ENCODE peak calls at places on chromosomes 4 and X, in nine cellular contexts. Q is hepatocyte, W is PC-3, E is tibial nerve, N is neural progenitor cell, G is astrocyte, T is cardiac muscle cell, H is tibial artery, L is ovary. R is an unnamed sample. For H3K36me3, the result is how much of the 10 kb centered on the place peaks cover.

GRCh38 chr4:91220315-91220714 is 1083.5 kb upstream of the GRID2 start:
- DNase-seq in Q (no peak), W (no peak), E (no peak), N (no peak), G (no peak), T (no peak), H (no peak), L (no peak), R (no peak)

GRCh38 chr4:24978291-24979072 is 52.3 kb downstream of the LGI2 start:
- DNase-seq in Q (no peak), W (no peak), E (no peak), N (no peak), G (no peak), T (no peak), H (no peak), L (no peak), R (no peak)

GRCh38 chr4:75907956-75908355 is 5.7 kb upstream of the PPEF2 start:
- DNase-seq in Q (no peak), W (no peak), E (no peak), N (no peak), G (no peak), T (no peak), H (no peak), L (no peak), R (no peak)

GRCh38 chrX:70183091-70183490 is 5.8 kb downstream of the DGAT2L6 start:
- DNase-seq in Q (no peak), W (peak), E (no peak), N (no peak), G (no peak), T (no peak), H (no peak), L (no peak), R (peak)

GRCh38 chrX:149521438-149521837 is 16.3 kb upstream of the IDS start:
- DNase-seq in Q (no peak), W (no peak), E (no peak), N (no peak), G (no peak), T (no peak), H (no peak), L (no peak), R (no peak)

GRCh38 chr4:151576627-151577026 is 167.7 kb downstream of the FHIP1A start:
- DNase-seq in Q (no peak), W (no peak), E (no peak), N (no peak), G (no peak), T (no peak), H (no peak), L (no peak), R (no peak)

GRCh38 chr4:107330915-107331314 is 294.8 kb upstream of the DKK2 start:
- DNase-seq in Q (no peak), W (no peak), E (no peak), N (no peak), G (no peak), T (no peak), H (no peak), L (no peak), R (no peak)

GRCh38 chr4:121784975-121785374 is 16.1 kb upstream of the EXOSC9 start:
- DNase-seq in Q (no peak), W (peak), E (no peak), N (no peak), G (peak), T (no peak), H (no peak), L (no peak), R (peak)

GRCh38 chrX:79138658-79139241 is 5.7 kb upstream of the GPR174 start:
- DNase-seq in Q (no peak), W (no peak), E (no peak), N (no peak), G (no peak), T (no peak), H (no peak), L (no peak), R (no peak)

GRCh38 chrX:131543774-131544173 is at the start of gene OR13H1:
- DNase-seq in Q (no peak), W (no peak), E (no peak), N (no peak), G (no peak), T (no peak), H (no peak), L (no peak), R (no peak)

GRCh38 chrX:131548994-131549393 is 5.1 kb downstream of the OR13H1 start:
- DNase-seq in Q (no peak), W (no peak), E (no peak), N (no peak), G (no peak), T (no peak), H (no peak), L (no peak), R (no peak)

GRCh38 chrX:131544218-131544617 is 344 bp downstream of the OR13H1 start:
- DNase-seq in Q (no peak), W (no peak), E (no peak), N (no peak), G (no peak), T (no peak), H (no peak), L (no peak), R (no peak)
- TF ChIP-seq CTCF in Q (no peak), W (no peak), E (no peak), N (no peak), G (no peak), T (no peak), H (no peak), L (no peak), R (no peak)

DNA sequence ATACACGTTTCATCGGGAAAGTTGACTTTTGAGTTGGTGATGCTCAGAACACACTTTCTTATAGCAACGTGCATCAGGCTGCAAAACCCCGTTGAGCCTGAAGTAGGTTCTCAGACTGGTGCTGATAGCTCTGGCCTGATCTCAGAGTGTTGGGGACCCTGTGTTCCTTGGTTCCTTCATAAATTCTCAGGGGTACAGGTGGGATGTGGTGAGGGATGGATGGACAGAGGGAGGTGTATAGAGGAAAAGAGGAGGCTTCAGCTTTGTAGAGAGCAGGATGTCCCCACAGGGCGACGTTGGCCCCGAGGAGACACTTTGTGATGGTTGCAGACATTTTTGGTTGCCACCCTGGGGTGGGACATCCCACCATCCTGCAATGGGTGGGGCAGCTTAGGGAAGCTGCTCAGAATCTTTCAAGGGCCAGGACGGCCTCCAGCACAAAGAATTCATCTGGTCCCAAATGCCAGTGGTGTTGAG is 2.5 kb downstream of the CD99 start:
- DNase-seq in Q (no peak), W (no peak), E (no peak), N (no peak), G (no peak), T (no peak), H (no peak), L (no peak), R (no peak)
- H3K4me3 ChIP-seq in Q (no peak), W (no peak), E (no peak), N (no peak), G (peak), T (no peak), H (peak), L (no peak), R (no peak)

GRCh38 chr4:3127129-3127528 is 52.6 kb downstream of the HTT start:
- DNase-seq in Q (no peak), W (no peak), E (no peak), N (no peak), G (no peak), T (no peak), H (no peak), L (no peak), R (no peak)

GRCh38 chr4:3124070-3124767 is 49.7 kb downstream of the HTT start:
- DNase-seq in Q (no peak), W (no peak), E (no peak), N (no peak), G (no peak), T (no peak), H (no peak), L (no peak), R (no peak)

GRCh38 chr4:3130826-3131225 is 56.3 kb downstream of the HTT start:
- DNase-seq in Q (no peak), W (no peak), E (no peak), N (no peak), G (no peak), T (no peak), H (no peak), L (no peak), R (no peak)

GRCh38 chr4:3128976-3129375 is 54.5 kb downstream of the HTT start:
- DNase-seq in Q (no peak), W (no peak), E (no peak), N (no peak), G (peak), T (no peak), H (no peak), L (no peak), R (no peak)

GRCh38 chr4:3128058-3128457 is 53.6 kb downstream of the HTT start:
- DNase-seq in Q (no peak), W (no peak), E (no peak), N (no peak), G (no peak), T (no peak), H (no peak), L (no peak), R (no peak)
- H3K36me3 ChIP-seq in Q (under half), W (under half), E (under half), N (under half), G (under half), T (under half), H (half or more), L (under half), R (under half)

GRCh38 chrX:19334945-19335626 is 8.6 kb upstream of the PDHA1 start:
- DNase-seq in Q (no peak), W (peak), E (no peak), N (peak), G (no peak), T (peak), H (no peak), L (no peak), R (peak)
- TF ChIP-seq CTCF in Q (peak), W (peak), E (no peak), N (peak), G (peak), T (peak), H (no peak), L (no peak), R (no peak)

GRCh38 chrX:24513416-24513815 is 48.3 kb downstream of the PDK3 start:
- DNase-seq in Q (no peak), W (peak), E (no peak), N (no peak), G (no peak), T (no peak), H (no peak), L (no peak), R (peak)
- H3K4me3 ChIP-seq in Q (no peak), W (no peak), E (no peak), N (no peak), G (no peak), T (no peak), H (no peak), L (no peak), R (no peak)

GRCh38 chr4:3239998-3240920 is 8.7 kb upstream of the MSANTD1 start:
- DNase-seq in Q (no peak), W (no peak), E (no peak), N (no peak), G (no peak), T (no peak), H (no peak), L (no peak), R (no peak)
- H3K36me3 ChIP-seq in Q (under half), W (under half), E (under half), N (under half), G (under half), T (under half), H (under half), L (under half), R (under half)

GRCh38 chrX:83469551-83469950 is 38.5 kb upstream of the POU3F4 start:
- DNase-seq in Q (peak), W (peak), E (no peak), N (peak), G (peak), T (peak), H (no peak), L (no peak), R (peak)
- TF ChIP-seq CTCF in Q (peak), W (peak), E (no peak), N (peak), G (peak), T (no peak), H (peak), L (no peak), R (peak)

GRCh38 chr4:152856960-152857359 is 77.2 kb downstream of the ARFIP1 start:
- DNase-seq in Q (no peak), W (no peak), E (no peak), N (no peak), G (no peak), T (no peak), H (no peak), L (no peak), R (no peak)

GRCh38 chr4:152860057-152860456 is 76.1 kb upstream of the FHDC1 start:
- DNase-seq in Q (no peak), W (no peak), E (no peak), N (no peak), G (peak), T (no peak), H (no peak), L (no peak), R (peak)

GRCh38 chr4:152864361-152864760 is 71.8 kb upstream of the FHDC1 start:
- DNase-seq in Q (no peak), W (no peak), E (no peak), N (no peak), G (no peak), T (no peak), H (no peak), L (no peak), R (peak)

GRCh38 chr4:152858934-152859333 is 77.2 kb upstream of the FHDC1 start:
- DNase-seq in Q (no peak), W (no peak), E (no peak), N (no peak), G (no peak), T (no peak), H (no peak), L (no peak), R (no peak)

GRCh38 chr4:152862608-152863007 is 73.5 kb upstream of the FHDC1 start:
- DNase-seq in Q (no peak), W (peak), E (no peak), N (no peak), G (no peak), T (no peak), H (no peak), L (no peak), R (no peak)
- H3K4me3 ChIP-seq in Q (no peak), W (no peak), E (no peak), N (no peak), G (no peak), T (no peak), H (no peak), L (no peak), R (no peak)

DNA sequence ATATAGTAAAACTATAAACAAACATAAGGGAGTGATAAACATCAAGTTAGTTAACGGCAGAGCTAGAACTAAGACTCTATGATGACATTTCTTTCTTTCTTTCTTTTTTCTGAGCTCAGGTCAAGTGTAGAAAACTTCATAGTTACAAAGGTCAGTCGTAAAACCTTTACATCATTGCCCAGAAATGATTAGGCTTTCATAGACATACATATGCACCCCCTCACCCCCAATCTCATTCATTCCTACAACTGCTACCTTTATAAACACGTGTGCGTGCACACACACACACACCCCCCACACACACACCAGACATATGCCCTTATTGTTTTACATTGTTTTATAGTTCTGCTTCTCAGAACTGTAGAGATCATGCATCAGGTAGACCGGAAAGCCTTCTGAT is 5.7 kb downstream of the EIF1AX start:
- DNase-seq in Q (no peak), W (no peak), E (no peak), N (no peak), G (no peak), T (no peak), H (no peak), L (no peak), R (no peak)
- H3K36me3 ChIP-seq in Q (under half), W (half or more), E (under half), N (under half), G (under half), T (under half), H (under half), L (under half), R (under half)